ENCODE peak calls at places on chromosomes 3 and 15, in seven cellular contexts. One of them, this sample, is unnamed.

GRCh38 chr3:112602217-112602838 is 38.6 kb downstream of the CCDC80 start:
- DNase-seq in HepG2: no peak
- DNase-seq in SK-N-SH: no peak
- DNase-seq in K562: no peak
- DNase-seq in GM12878: peak; percentile 13
- DNase-seq in HCT116: no peak
- DNase-seq in H1: no peak
- DNase-seq in this sample: no peak

GRCh38 chr3:195441971-195442572 is 748 bp downstream of the ACAP2 start:
- DNase-seq in HepG2: no peak
- DNase-seq in H1: peak; percentile 51
- DNase-seq in K562: peak; percentile 61
- DNase-seq in GM12878: no peak
- DNase-seq in HCT116: no peak
- DNase-seq in SK-N-SH: peak; percentile 65
- DNase-seq in this sample: peak; percentile 66

GRCh38 chr3:135231646-135232625 is 436.9 kb downstream of the EPHB1 start:
- DNase-seq in K562: no peak
- DNase-seq in GM12878: no peak
- DNase-seq in HepG2: no peak
- DNase-seq in HCT116: no peak
- DNase-seq in SK-N-SH: no peak
- DNase-seq in H1: no peak
- DNase-seq in this sample: no peak

GRCh38 chr15:56393277-56393676 is 28.1 kb downstream of the TEX9 start:
- DNase-seq in GM12878: no peak
- DNase-seq in K562: no peak
- DNase-seq in SK-N-SH: no peak
- DNase-seq in H1: no peak
- DNase-seq in HepG2: no peak
- DNase-seq in HCT116: no peak
- DNase-seq in this sample: no peak

GRCh38 chr15:38854506-38854905 is 289.9 kb upstream of the RASGRP1 start:
- DNase-seq in SK-N-SH: no peak
- DNase-seq in HCT116: no peak
- DNase-seq in K562: no peak
- DNase-seq in GM12878: no peak
- DNase-seq in H1: no peak
- DNase-seq in HepG2: no peak
- DNase-seq in this sample: no peak

GRCh38 chr3:53842436-53843194 is 3.6 kb downstream of the CHDH start:
- DNase-seq in HCT116: peak; percentile 57
- DNase-seq in GM12878: no peak
- DNase-seq in K562: no peak
- DNase-seq in SK-N-SH: no peak
- DNase-seq in HepG2: peak; percentile 100
- DNase-seq in H1: peak; percentile 59
- DNase-seq in this sample: peak; percentile 19

GRCh38 chr3:64295594-64295993 is 70.3 kb upstream of the PRICKLE2 start:
- DNase-seq in H1: no peak
- DNase-seq in GM12878: no peak
- DNase-seq in SK-N-SH: no peak
- DNase-seq in K562: no peak
- DNase-seq in HepG2: no peak
- DNase-seq in HCT116: no peak
- DNase-seq in this sample: no peak

GRCh38 chr15:22980189-22981136 is at the start of gene CYFIP1:
- DNase-seq in K562: peak; percentile 78
- DNase-seq in GM12878: no peak
- DNase-seq in HepG2: peak; percentile 68
- DNase-seq in SK-N-SH: peak; percentile 95
- DNase-seq in H1: peak; percentile 86
- DNase-seq in HCT116: peak; percentile 61
- DNase-seq in this sample: peak; percentile 97

GRCh38 chr15:92375057-92375456 is 18.6 kb upstream of the ST8SIA2 start:
- DNase-seq in HCT116: no peak
- DNase-seq in SK-N-SH: no peak
- DNase-seq in K562: no peak
- DNase-seq in H1: no peak
- DNase-seq in GM12878: no peak
- DNase-seq in HepG2: no peak
- DNase-seq in this sample: no peak

GRCh38 chr3:181709537-181710279 is 2.0 kb upstream of the SOX2 start:
- DNase-seq in K562: peak; percentile 72
- DNase-seq in HepG2: peak; percentile 19
- DNase-seq in GM12878: no peak
- DNase-seq in H1: peak; percentile 94
- DNase-seq in HCT116: peak; percentile 29
- DNase-seq in SK-N-SH: peak; percentile 72
- DNase-seq in this sample: peak; percentile 85

GRCh38 chr15:33310481-33311311 is at the start of gene RYR3:
- DNase-seq in HepG2: no peak
- DNase-seq in HCT116: no peak
- DNase-seq in K562: no peak
- DNase-seq in GM12878: no peak
- DNase-seq in H1: peak; percentile 79
- DNase-seq in SK-N-SH: peak; percentile 81
- DNase-seq in this sample: no peak

GRCh38 chr15:101662203-101662602 is 10.0 kb upstream of the TM2D3 start:
- DNase-seq in K562: no peak
- DNase-seq in SK-N-SH: no peak
- DNase-seq in HepG2: no peak
- DNase-seq in H1: no peak
- DNase-seq in HCT116: no peak
- DNase-seq in GM12878: no peak
- DNase-seq in this sample: no peak

GRCh38 chr15:22813844-22814243 is 24.6 kb upstream of the NIPA2 start:
- DNase-seq in H1: no peak
- DNase-seq in HCT116: no peak
- DNase-seq in HepG2: no peak
- DNase-seq in K562: no peak
- DNase-seq in SK-N-SH: no peak
- DNase-seq in GM12878: no peak
- DNase-seq in this sample: no peak

GRCh38 chr3:31629054-31629453 is 96.3 kb downstream of the STT3B start:
- DNase-seq in HepG2: no peak
- DNase-seq in HCT116: no peak
- DNase-seq in SK-N-SH: no peak
- DNase-seq in K562: no peak
- DNase-seq in GM12878: no peak
- DNase-seq in H1: no peak
- DNase-seq in this sample: no peak

GRCh38 chr3:115072265-115073008 is 74.7 kb downstream of the ZBTB20 start:
- DNase-seq in K562: no peak
- DNase-seq in SK-N-SH: no peak
- DNase-seq in GM12878: no peak
- DNase-seq in H1: no peak
- DNase-seq in HCT116: peak; percentile 22
- DNase-seq in HepG2: no peak
- DNase-seq in this sample: no peak

GRCh38 chr3:108485146-108485545 is 25.2 kb downstream of the MYH15 start:
- DNase-seq in K562: no peak
- DNase-seq in HCT116: no peak
- DNase-seq in GM12878: no peak
- DNase-seq in SK-N-SH: no peak
- DNase-seq in HepG2: no peak
- DNase-seq in H1: peak; percentile 64
- DNase-seq in this sample: no peak

GRCh38 chr15:33068531-33068990 is 126.0 kb downstream of the FMN1 start:
- DNase-seq in GM12878: no peak
- DNase-seq in HepG2: peak; percentile 6
- DNase-seq in HCT116: no peak
- DNase-seq in H1: no peak
- DNase-seq in SK-N-SH: peak; percentile 50
- DNase-seq in K562: no peak
- DNase-seq in this sample: peak; percentile 27

GRCh38 chr15:35321926-35322325 is 224.0 kb downstream of the DPH6 start:
- DNase-seq in HepG2: no peak
- DNase-seq in GM12878: no peak
- DNase-seq in HCT116: no peak
- DNase-seq in H1: no peak
- DNase-seq in K562: no peak
- DNase-seq in SK-N-SH: no peak
- DNase-seq in this sample: no peak

GRCh38 chr3:87354399-87354798 is 78.0 kb upstream of the POU1F1 start:
- DNase-seq in HepG2: no peak
- DNase-seq in H1: no peak
- DNase-seq in HCT116: no peak
- DNase-seq in GM12878: no peak
- DNase-seq in K562: no peak
- DNase-seq in SK-N-SH: no peak
- DNase-seq in this sample: no peak

GRCh38 chr15:45320581-45320980 is 57.8 kb downstream of the GATM start:
- DNase-seq in K562: no peak
- DNase-seq in SK-N-SH: no peak
- DNase-seq in H1: no peak
- DNase-seq in HCT116: peak; percentile 21
- DNase-seq in GM12878: no peak
- DNase-seq in HepG2: peak; percentile 29
- DNase-seq in this sample: no peak

GRCh38 chr3:141412936-141413354 is 44.6 kb downstream of the ZBTB38 start:
- DNase-seq in K562: no peak
- DNase-seq in H1: no peak
- DNase-seq in HepG2: peak; percentile 93
- DNase-seq in SK-N-SH: no peak
- DNase-seq in GM12878: no peak
- DNase-seq in HCT116: no peak
- DNase-seq in this sample: no peak

GRCh38 chr3:129623447-129624118 is 17.1 kb upstream of the PLXND1 start:
- DNase-seq in HepG2: no peak
- DNase-seq in H1: no peak
- DNase-seq in K562: no peak
- DNase-seq in HCT116: no peak
- DNase-seq in SK-N-SH: peak; percentile 27
- DNase-seq in GM12878: no peak
- DNase-seq in this sample: no peak

GRCh38 chr3:129625071-129625874 is 18.8 kb upstream of the PLXND1 start:
- DNase-seq in HCT116: no peak
- DNase-seq in GM12878: no peak
- DNase-seq in H1: peak; percentile 71
- DNase-seq in K562: no peak
- DNase-seq in HepG2: no peak
- DNase-seq in SK-N-SH: peak; percentile 47
- DNase-seq in this sample: peak; percentile 40

GRCh38 chr3:129622933-129623332 is 16.5 kb upstream of the PLXND1 start:
- DNase-seq in GM12878: no peak
- DNase-seq in SK-N-SH: no peak
- DNase-seq in HCT116: no peak
- DNase-seq in HepG2: no peak
- DNase-seq in H1: no peak
- DNase-seq in K562: no peak
- DNase-seq in this sample: no peak

GRCh38 chr3:129622418-129622872 is 16.0 kb upstream of the PLXND1 start:
- DNase-seq in GM12878: no peak
- DNase-seq in K562: no peak
- DNase-seq in H1: no peak
- DNase-seq in HCT116: no peak
- DNase-seq in SK-N-SH: no peak
- DNase-seq in HepG2: no peak
- DNase-seq in this sample: no peak

GRCh38 chr3:129624347-129625070 is 18.0 kb upstream of the PLXND1 start:
- DNase-seq in SK-N-SH: no peak
- DNase-seq in GM12878: no peak
- DNase-seq in HepG2: no peak
- DNase-seq in HCT116: no peak
- DNase-seq in H1: no peak
- DNase-seq in K562: no peak
- DNase-seq in this sample: no peak
- TF ChIP-seq JUND in SK-N-SH: no peak
- TF ChIP-seq JUND in GM12878: no peak
- TF ChIP-seq JUND in HepG2: no peak
- TF ChIP-seq JUND in HCT116: no peak
- TF ChIP-seq JUND in H1: no peak
- TF ChIP-seq JUND in K562: no peak
- TF ChIP-seq JUND in this sample: no peak

GRCh38 chr3:147298511-147298982 is 107.8 kb downstream of the ZIC4 start:
- DNase-seq in K562: no peak
- DNase-seq in H1: no peak
- DNase-seq in HepG2: peak; percentile 3
- DNase-seq in GM12878: no peak
- DNase-seq in SK-N-SH: no peak
- DNase-seq in HCT116: no peak
- DNase-seq in this sample: no peak
- TF ChIP-seq JUND in K562: no peak
- TF ChIP-seq JUND in H1: no peak
- TF ChIP-seq JUND in HepG2: no peak
- TF ChIP-seq JUND in GM12878: no peak
- TF ChIP-seq JUND in SK-N-SH: peak; percentile 41
- TF ChIP-seq JUND in HCT116: no peak
- TF ChIP-seq JUND in this sample: no peak

GRCh38 chr15:70478251-70478990 is 284.9 kb downstream of the UACA start:
- DNase-seq in GM12878: no peak
- DNase-seq in HepG2: no peak
- DNase-seq in H1: no peak
- DNase-seq in SK-N-SH: peak; percentile 75
- DNase-seq in K562: no peak
- DNase-seq in HCT116: no peak
- DNase-seq in this sample: no peak

GRCh38 chr15:70480196-70480856 is 283.0 kb downstream of the UACA start:
- DNase-seq in HepG2: no peak
- DNase-seq in HCT116: no peak
- DNase-seq in GM12878: no peak
- DNase-seq in SK-N-SH: no peak
- DNase-seq in K562: no peak
- DNase-seq in H1: no peak
- DNase-seq in this sample: no peak

GRCh38 chr15:70479785-70480184 is 283.6 kb downstream of the UACA start:
- DNase-seq in H1: no peak
- DNase-seq in SK-N-SH: no peak
- DNase-seq in HepG2: no peak
- DNase-seq in HCT116: no peak
- DNase-seq in GM12878: no peak
- DNase-seq in K562: no peak
- DNase-seq in this sample: no peak

GRCh38 chr15:70477750-70478250 is 285.6 kb downstream of the UACA start:
- DNase-seq in HepG2: no peak
- DNase-seq in H1: no peak
- DNase-seq in SK-N-SH: no peak
- DNase-seq in K562: no peak
- DNase-seq in GM12878: no peak
- DNase-seq in HCT116: no peak
- DNase-seq in this sample: no peak

DNA sequence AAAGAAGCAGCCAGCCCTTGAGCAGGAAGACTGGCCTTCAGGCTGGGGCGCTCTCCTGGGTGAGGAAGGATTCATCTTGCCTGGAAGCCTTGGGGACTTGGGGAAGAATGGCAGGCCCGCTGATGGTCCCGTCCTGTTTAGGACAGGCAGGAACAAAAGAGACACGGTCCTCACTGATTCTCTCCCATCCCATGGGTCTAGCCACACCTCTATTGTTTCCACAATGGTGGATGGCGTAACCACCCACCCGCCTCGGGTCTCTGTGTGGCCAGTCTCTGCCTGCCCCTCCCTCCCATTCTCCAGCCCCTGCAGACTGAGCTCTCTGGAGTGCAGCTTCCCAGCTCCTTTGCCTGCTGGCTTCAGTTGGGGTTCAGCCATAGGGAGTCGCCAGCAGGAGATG is 284.3 kb downstream of the UACA start:
- DNase-seq in GM12878: no peak
- DNase-seq in H1: no peak
- DNase-seq in HepG2: no peak
- DNase-seq in SK-N-SH: no peak
- DNase-seq in K562: no peak
- DNase-seq in HCT116: no peak
- DNase-seq in this sample: no peak
- TF ChIP-seq JUND in GM12878: no peak
- TF ChIP-seq JUND in H1: no peak
- TF ChIP-seq JUND in HepG2: no peak
- TF ChIP-seq JUND in SK-N-SH: no peak
- TF ChIP-seq JUND in K562: no peak
- TF ChIP-seq JUND in HCT116: no peak
- TF ChIP-seq JUND in this sample: no peak

GRCh38 chr3:56764184-56764583 is 37.6 kb downstream of the ARHGEF3 start:
- DNase-seq in GM12878: no peak
- DNase-seq in SK-N-SH: no peak
- DNase-seq in K562: no peak
- DNase-seq in HepG2: no peak
- DNase-seq in HCT116: no peak
- DNase-seq in H1: no peak
- DNase-seq in this sample: no peak
- TF ChIP-seq JUND in GM12878: no peak
- TF ChIP-seq JUND in SK-N-SH: no peak
- TF ChIP-seq JUND in K562: no peak
- TF ChIP-seq JUND in HepG2: no peak
- TF ChIP-seq JUND in HCT116: no peak
- TF ChIP-seq JUND in H1: no peak
- TF ChIP-seq JUND in this sample: no peak